ENCODE peak calls at places on chromosomes 5 and 9, in five cellular contexts. Z, T, Y, L and G are unnamed samples.

GRCh38 chr9:35656340-35656739 is 1.5 kb downstream of the RMRP start:
- DNase-seq in Y (no peak), Z (no peak), T (no peak), L (no peak), G (no peak)

GRCh38 chr5:133331866-133332731 is 280.2 kb downstream of the FSTL4 start:
- DNase-seq in Y (no peak), T (no peak), Z (no peak), L (no peak), G (no peak)

GRCh38 chr9:127776195-127776918 is 2.1 kb downstream of the SH2D3C start:
- DNase-seq in T (peak), L (no peak), Z (peak), Y (no peak), G (peak)

GRCh38 chr9:34869390-34869789 is 88.7 kb upstream of the PHF24 start:
- DNase-seq in L (peak), Z (no peak), Y (peak), T (no peak), G (no peak)

GRCh38 chr9:127368852-127369402 is 28.0 kb upstream of the SLC2A8 start:
- DNase-seq in T (no peak), Y (no peak), Z (no peak), L (no peak), G (no peak)

GRCh38 chr9:87868635-87869034 is 14.0 kb upstream of the SPATA31E1 start:
- DNase-seq in T (no peak), L (no peak), Y (no peak), Z (no peak), G (no peak)

GRCh38 chr5:10663531-10664183 is 97.4 kb downstream of the DAP start:
- DNase-seq in Y (peak), T (no peak), Z (no peak), L (no peak), G (no peak)

GRCh38 chr5:54986269-54986654 is 869 bp upstream of the ESM1 start:
- DNase-seq in Z (no peak), Y (peak), T (no peak), L (no peak), G (no peak)

GRCh38 chr5:115366223-115366622 is 69.8 kb upstream of the CCDC112 start:
- DNase-seq in Z (no peak), Y (peak), T (no peak), L (no peak), G (no peak)

GRCh38 chr5:159163027-159163699 is 46.2 kb downstream of the RNF145 start:
- DNase-seq in Z (no peak), L (no peak), T (no peak), Y (peak), G (no peak)

GRCh38 chr9:33676746-33677505 is 118.4 kb upstream of the PRSS3 start:
- DNase-seq in Z (peak), Y (peak), T (peak), L (peak), G (peak)

GRCh38 chr9:136552117-136552685 is 6.4 kb upstream of the NOTCH1 start:
- DNase-seq in T (no peak), L (no peak), Z (no peak), Y (peak), G (no peak)

GRCh38 chr5:107284822-107285510 is 385.8 kb downstream of the EFNA5 start:
- DNase-seq in Y (peak), T (no peak), Z (no peak), L (no peak), G (no peak)

GRCh38 chr9:135014341-135015010 is 73.0 kb upstream of the OLFM1 start:
- DNase-seq in T (no peak), Z (no peak), L (no peak), Y (no peak), G (peak)

GRCh38 chr5:148620696-148621095 is 33.6 kb downstream of the HTR4 start:
- DNase-seq in L (no peak), T (no peak), Y (no peak), Z (no peak), G (no peak)

GRCh38 chr5:150057052-150057451 is 29.3 kb downstream of the CSF1R start:
- DNase-seq in Y (no peak), T (no peak), L (no peak), Z (no peak), G (no peak)

GRCh38 chr9:86944974-86945867 is 2.1 kb downstream of the GAS1 start:
- DNase-seq in L (no peak), Y (no peak), Z (no peak), T (no peak), G (peak)

GRCh38 chr5:122498163-122498562 is 186.1 kb downstream of the SNCAIP start:
- DNase-seq in Y (no peak), Z (no peak), L (no peak), T (no peak), G (no peak)

GRCh38 chr9:106228861-106229260 is 534.5 kb downstream of the TMEM38B start:
- DNase-seq in T (no peak), L (peak), Z (no peak), Y (no peak), G (no peak)

GRCh38 chr5:169290895-169291294 is 10.0 kb downstream of the SLIT3 start:
- DNase-seq in Z (no peak), Y (peak), T (no peak), L (no peak), G (no peak)

GRCh38 chr5:163489055-163489744 is 16.2 kb upstream of the MAT2B start:
- DNase-seq in Y (no peak), T (no peak), Z (no peak), L (no peak), G (no peak)

GRCh38 chr9:19102181-19102630 is 498 bp downstream of the HAUS6 start:
- DNase-seq in L (peak), Y (no peak), Z (peak), T (peak), G (peak)

GRCh38 chr9:123081824-123082223 is 48.4 kb downstream of the GPR21 start:
- DNase-seq in Z (no peak), T (no peak), Y (peak), L (no peak), G (no peak)

GRCh38 chr9:22514866-22515265 is 68.2 kb downstream of the DMRTA1 start:
- DNase-seq in Y (no peak), T (no peak), L (no peak), Z (no peak), G (no peak)

GRCh38 chr5:137613554-137614265 is 114.6 kb upstream of the SPOCK1 start:
- DNase-seq in Y (peak), Z (no peak), L (no peak), T (no peak), G (no peak)

GRCh38 chr5:130759061-130759460 is 406.0 kb downstream of the HINT1 start:
- DNase-seq in T (no peak), Y (no peak), Z (no peak), L (no peak), G (no peak)

GRCh38 chr5:179607449-179607931 is 16.0 kb downstream of the HNRNPH1 start:
- DNase-seq in L (peak), Z (no peak), T (no peak), Y (no peak), G (no peak)

GRCh38 chr5:149434162-149435014 is 55.3 kb upstream of the IL17B start:
- DNase-seq in Y (peak), T (peak), L (peak), Z (no peak), G (no peak)

GRCh38 chr9:130938652-130939404 is at the start of gene FIBCD1:
- DNase-seq in Y (peak), T (no peak), Z (peak), L (no peak), G (peak)